ENCODE peak calls at places on chromosomes 16 and 17, in seven cellular contexts. U, P, V, K, H, Z and R are unnamed samples.

GRCh38 chr17:67379251-67379630 is 2.2 kb downstream of the PITPNC1 start:
- DNase-seq in U (no peak), P (no peak), V (no peak), K (no peak), H (no peak), Z (no peak), R (no peak)

GRCh38 chr16:4865231-4865860 is 18.1 kb downstream of the UBN1 start:
- DNase-seq in U (no peak), P (no peak), V (no peak), K (no peak), H (no peak), Z (no peak), R (no peak)

GRCh38 chr16:50859628-50860360 is 117.9 kb downstream of the CYLD start:
- DNase-seq in U (no peak), P (peak), V (no peak), K (no peak), H (no peak), Z (no peak), R (no peak)

GRCh38 chr17:64232466-64233262 is 30.4 kb downstream of the TEX2 start:
- DNase-seq in U (no peak), P (no peak), V (no peak), K (no peak), H (no peak), Z (no peak), R (no peak)

GRCh38 chr17:27276653-27277156 is 17.2 kb upstream of the WSB1 start:
- DNase-seq in U (no peak), P (no peak), V (peak), K (no peak), H (no peak), Z (peak), R (no peak)

GRCh38 chr17:65022751-65023421 is 33.7 kb downstream of the GNA13 start:
- DNase-seq in U (no peak), P (no peak), V (no peak), K (no peak), H (peak), Z (peak), R (no peak)

GRCh38 chr16:70472786-70473433 is 18.5 kb downstream of the FCSK start:
- DNase-seq in U (no peak), P (no peak), V (no peak), K (no peak), H (no peak), Z (no peak), R (no peak)

GRCh38 chr17:50834126-50834785 is 1.1 kb upstream of the WFIKKN2 start:
- DNase-seq in U (no peak), P (no peak), V (no peak), K (no peak), H (no peak), Z (no peak), R (no peak)

GRCh38 chr17:76949913-76950695 is 81.9 kb downstream of the MGAT5B start:
- DNase-seq in U (no peak), P (no peak), V (no peak), K (no peak), H (no peak), Z (no peak), R (no peak)

GRCh38 chr17:42680331-42680808 is 1.3 kb downstream of the CCR10 start:
- DNase-seq in U (no peak), P (no peak), V (no peak), K (no peak), H (peak), Z (no peak), R (no peak)
- H3K4me3 ChIP-seq in U (peak), P (no peak), V (no peak), K (peak), H (peak), Z (peak), R (peak)

GRCh38 chr17:34703533-34703932 is 124.2 kb downstream of the TMEM132E start:
- DNase-seq in U (no peak), P (peak), V (peak), K (no peak), H (no peak), Z (peak), R (no peak)

GRCh38 chr17:34710226-34710625 is 130.8 kb downstream of the TMEM132E start:
- DNase-seq in U (no peak), P (no peak), V (no peak), K (no peak), H (no peak), Z (no peak), R (no peak)

GRCh38 chr17:34709108-34709779 is 129.9 kb downstream of the TMEM132E start:
- DNase-seq in U (no peak), P (no peak), V (no peak), K (no peak), H (no peak), Z (no peak), R (no peak)

GRCh38 chr17:34711646-34712045 is 132.3 kb downstream of the TMEM132E start:
- DNase-seq in U (no peak), P (no peak), V (no peak), K (no peak), H (no peak), Z (no peak), R (no peak)

GRCh38 chr17:34706029-34706428 is 126.6 kb downstream of the TMEM132E start:
- DNase-seq in U (no peak), P (peak), V (peak), K (no peak), H (no peak), Z (peak), R (no peak)
- H3K4me3 ChIP-seq in U (no peak), P (no peak), V (no peak), K (no peak), H (no peak), Z (no peak), R (no peak)

GRCh38 chr17:61400058-61400785 is 579 bp downstream of the TBX2 start:
- DNase-seq in U (no peak), P (no peak), V (no peak), K (no peak), H (no peak), Z (peak), R (peak)
- H3K4me3 ChIP-seq in U (no peak), P (peak), V (peak), K (peak), H (no peak), Z (peak), R (peak)

GRCh38 chr16:82995927-82996441 is 369.2 kb downstream of the CDH13 start:
- DNase-seq in U (no peak), P (peak), V (no peak), K (no peak), H (no peak), Z (peak), R (peak)
- H3K4me3 ChIP-seq in U (no peak), P (no peak), V (no peak), K (no peak), H (no peak), Z (no peak), R (peak)

GRCh38 chr16:17408296-17408695 is 62.5 kb downstream of the XYLT1 start:
- DNase-seq in U (no peak), P (no peak), V (no peak), K (no peak), H (no peak), Z (no peak), R (no peak)

GRCh38 chr16:17403859-17404545 is 66.8 kb downstream of the XYLT1 start:
- DNase-seq in U (no peak), P (no peak), V (no peak), K (no peak), H (no peak), Z (no peak), R (no peak)

GRCh38 chr16:17407321-17407720 is 63.4 kb downstream of the XYLT1 start:
- DNase-seq in U (no peak), P (no peak), V (no peak), K (no peak), H (no peak), Z (no peak), R (no peak)

GRCh38 chr16:17403156-17403809 is 67.5 kb downstream of the XYLT1 start:
- DNase-seq in U (no peak), P (no peak), V (no peak), K (no peak), H (no peak), Z (no peak), R (no peak)

GRCh38 chr16:17404903-17405691 is 65.7 kb downstream of the XYLT1 start:
- DNase-seq in U (no peak), P (no peak), V (no peak), K (peak), H (no peak), Z (peak), R (peak)
- H3K4me3 ChIP-seq in U (no peak), P (no peak), V (no peak), K (peak), H (no peak), Z (no peak), R (no peak)